ENCODE peak calls at places on chromosomes 3 and 15, in four cellular contexts. One of them, this sample, is unnamed.

GRCh38 chr15:39302936-39303335 is 277.9 kb upstream of the THBS1 start:
- DNase-seq in anterior cingulate cortex: no peak
- DNase-seq in G401: no peak
- DNase-seq in effector memory CD4-positive, alpha-beta T cell: no peak
- DNase-seq in this sample: no peak

GRCh38 chr3:108724101-108724500 is 33.1 kb downstream of the RETNLB start:
- DNase-seq in anterior cingulate cortex: no peak
- DNase-seq in G401: no peak
- DNase-seq in effector memory CD4-positive, alpha-beta T cell: no peak
- DNase-seq in this sample: no peak

GRCh38 chr3:62051506-62051905 is 321.8 kb downstream of the FEZF2 start:
- DNase-seq in anterior cingulate cortex: no peak
- DNase-seq in G401: peak; percentile 55
- DNase-seq in effector memory CD4-positive, alpha-beta T cell: no peak
- DNase-seq in this sample: no peak

GRCh38 chr3:173796865-173797264 is 399.3 kb downstream of the NLGN1 start:
- DNase-seq in anterior cingulate cortex: no peak
- DNase-seq in G401: no peak
- DNase-seq in effector memory CD4-positive, alpha-beta T cell: no peak
- DNase-seq in this sample: no peak

GRCh38 chr15:32682569-32682968 is 35.2 kb upstream of the GREM1 start:
- DNase-seq in anterior cingulate cortex: no peak
- DNase-seq in G401: no peak
- DNase-seq in effector memory CD4-positive, alpha-beta T cell: no peak
- DNase-seq in this sample: no peak

GRCh38 chr3:129448187-129448895 is 8.3 kb downstream of the IFT122 start:
- DNase-seq in anterior cingulate cortex: no peak
- DNase-seq in G401: no peak
- DNase-seq in effector memory CD4-positive, alpha-beta T cell: no peak
- DNase-seq in this sample: no peak

GRCh38 chr3:14228611-14229470 is 50.2 kb downstream of the LSM3 start:
- DNase-seq in anterior cingulate cortex: no peak
- DNase-seq in G401: no peak
- DNase-seq in effector memory CD4-positive, alpha-beta T cell: no peak
- DNase-seq in this sample: no peak

GRCh38 chr3:185400340-185400667 is 37.4 kb downstream of the MAP3K13 start:
- DNase-seq in anterior cingulate cortex: no peak
- DNase-seq in G401: no peak
- DNase-seq in effector memory CD4-positive, alpha-beta T cell: no peak
- DNase-seq in this sample: no peak

GRCh38 chr15:89423981-89424380 is 72.4 kb downstream of the RHCG start:
- DNase-seq in anterior cingulate cortex: no peak
- DNase-seq in G401: no peak
- DNase-seq in effector memory CD4-positive, alpha-beta T cell: no peak
- DNase-seq in this sample: no peak

GRCh38 chr3:120457827-120458226 is 7.0 kb upstream of the FSTL1 start:
- DNase-seq in anterior cingulate cortex: no peak
- DNase-seq in G401: peak; percentile 50
- DNase-seq in effector memory CD4-positive, alpha-beta T cell: no peak
- DNase-seq in this sample: no peak

GRCh38 chr3:165854696-165855095 is 17.5 kb upstream of the BCHE start:
- DNase-seq in anterior cingulate cortex: no peak
- DNase-seq in G401: no peak
- DNase-seq in effector memory CD4-positive, alpha-beta T cell: no peak
- DNase-seq in this sample: no peak

GRCh38 chr15:30923429-30923828 is 19.7 kb downstream of the FAN1 start:
- DNase-seq in anterior cingulate cortex: peak; percentile 77
- DNase-seq in G401: no peak
- DNase-seq in effector memory CD4-positive, alpha-beta T cell: no peak
- DNase-seq in this sample: no peak

GRCh38 chr3:51434746-51435323 is 43.8 kb downstream of the RBM15B start:
- DNase-seq in anterior cingulate cortex: no peak
- DNase-seq in G401: peak; percentile 87
- DNase-seq in effector memory CD4-positive, alpha-beta T cell: no peak
- DNase-seq in this sample: peak; percentile 19

GRCh38 chr15:29270169-29270955 is 740 bp upstream of the NSMCE3 start:
- DNase-seq in anterior cingulate cortex: no peak
- DNase-seq in G401: peak; percentile 67
- DNase-seq in effector memory CD4-positive, alpha-beta T cell: no peak
- DNase-seq in this sample: peak; percentile 21

GRCh38 chr3:13885704-13886010 is 5.8 kb upstream of the WNT7A start:
- DNase-seq in anterior cingulate cortex: no peak
- DNase-seq in G401: no peak
- DNase-seq in effector memory CD4-positive, alpha-beta T cell: no peak
- DNase-seq in this sample: no peak

GRCh38 chr3:177770821-177771220 is 573.5 kb upstream of the TBL1XR1 start:
- DNase-seq in anterior cingulate cortex: no peak
- DNase-seq in G401: peak; percentile 23
- DNase-seq in effector memory CD4-positive, alpha-beta T cell: no peak
- DNase-seq in this sample: no peak

GRCh38 chr3:195187609-195188529 is 83.1 kb downstream of the XXYLT1 start:
- DNase-seq in anterior cingulate cortex: no peak
- DNase-seq in G401: no peak
- DNase-seq in effector memory CD4-positive, alpha-beta T cell: no peak
- DNase-seq in this sample: no peak

GRCh38 chr15:34085746-34086145 is 15.9 kb downstream of the EMC7 start:
- DNase-seq in anterior cingulate cortex: no peak
- DNase-seq in G401: peak; percentile 20
- DNase-seq in effector memory CD4-positive, alpha-beta T cell: no peak
- DNase-seq in this sample: no peak

GRCh38 chr3:24359645-24360462 is 134.8 kb downstream of the THRB start:
- DNase-seq in anterior cingulate cortex: no peak
- DNase-seq in G401: no peak
- DNase-seq in effector memory CD4-positive, alpha-beta T cell: no peak
- DNase-seq in this sample: no peak

GRCh38 chr3:76324101-76324500 is 538.8 kb upstream of the ZNF717 start:
- DNase-seq in anterior cingulate cortex: no peak
- DNase-seq in G401: no peak
- DNase-seq in effector memory CD4-positive, alpha-beta T cell: no peak
- DNase-seq in this sample: no peak

GRCh38 chr3:77134801-77135200 is 94.9 kb downstream of the ROBO2 start:
- DNase-seq in anterior cingulate cortex: no peak
- DNase-seq in G401: no peak
- DNase-seq in effector memory CD4-positive, alpha-beta T cell: no peak
- DNase-seq in this sample: no peak

GRCh38 chr3:49181351-49181750 is 10.0 kb downstream of the KLHDC8B start:
- DNase-seq in anterior cingulate cortex: no peak
- DNase-seq in G401: no peak
- DNase-seq in effector memory CD4-positive, alpha-beta T cell: no peak
- DNase-seq in this sample: no peak

GRCh38 chr3:71511037-71511436 is 72.5 kb downstream of the FOXP1 start:
- DNase-seq in anterior cingulate cortex: no peak
- DNase-seq in G401: no peak
- DNase-seq in effector memory CD4-positive, alpha-beta T cell: no peak
- DNase-seq in this sample: no peak

GRCh38 chr3:4829031-4829394 is 150.2 kb upstream of the BHLHE40 start:
- DNase-seq in anterior cingulate cortex: no peak
- DNase-seq in G401: no peak
- DNase-seq in effector memory CD4-positive, alpha-beta T cell: no peak
- DNase-seq in this sample: no peak

GRCh38 chr3:171569571-171570132 is 109.4 kb upstream of the TNIK start:
- DNase-seq in anterior cingulate cortex: no peak
- DNase-seq in G401: no peak
- DNase-seq in effector memory CD4-positive, alpha-beta T cell: no peak
- DNase-seq in this sample: no peak

GRCh38 chr15:56342653-56343052 is 22.6 kb upstream of the TEX9 start:
- DNase-seq in anterior cingulate cortex: no peak
- DNase-seq in G401: no peak
- DNase-seq in effector memory CD4-positive, alpha-beta T cell: no peak
- DNase-seq in this sample: no peak

GRCh38 chr3:65039754-65040210 is 352.0 kb upstream of the ADAMTS9 start:
- DNase-seq in anterior cingulate cortex: no peak
- DNase-seq in G401: no peak
- DNase-seq in effector memory CD4-positive, alpha-beta T cell: no peak
- DNase-seq in this sample: no peak

GRCh38 chr15:77634266-77634962 is 1.7 kb upstream of the LINGO1 start:
- DNase-seq in anterior cingulate cortex: peak; percentile 41
- DNase-seq in G401: peak; percentile 86
- DNase-seq in effector memory CD4-positive, alpha-beta T cell: no peak
- DNase-seq in this sample: peak; percentile 20

GRCh38 chr15:28043625-28044520 is 55.2 kb downstream of the OCA2 start:
- DNase-seq in anterior cingulate cortex: no peak
- DNase-seq in G401: peak; percentile 74
- DNase-seq in effector memory CD4-positive, alpha-beta T cell: no peak
- DNase-seq in this sample: no peak